ENCODE peak calls at places on chromosomes 12 and 14, in eight cellular contexts. One of them, this sample, is unnamed.

GRCh38 chr14:56742391-56742790 is 67.9 kb downstream of the OTX2 start:
- DNase-seq in lung microvascular endothelial cell: no peak
- DNase-seq in stimulated activated CD8-positive, alpha-beta memory T cell treated with anti-CD3 and anti-CD28 coated beads, Interleukin-4, amount 100 ng/mL, for 24 hours: no peak
- DNase-seq in activated CD4-positive, CD25-positive, alpha-beta regulatory T cell: no peak
- DNase-seq in MCF 10A: no peak
- DNase-seq in AG08396: no peak
- DNase-seq in CD4-positive, CD25-positive, alpha-beta regulatory T cell: no peak
- DNase-seq in GM12865: no peak
- DNase-seq in this sample: no peak

GRCh38 chr12:129901256-129901655 is 2.6 kb downstream of the TMEM132D start:
- DNase-seq in AG08396: no peak
- DNase-seq in stimulated activated CD8-positive, alpha-beta memory T cell treated with anti-CD3 and anti-CD28 coated beads, Interleukin-4, amount 100 ng/mL, for 24 hours: no peak
- DNase-seq in activated CD4-positive, CD25-positive, alpha-beta regulatory T cell: no peak
- DNase-seq in MCF 10A: peak
- DNase-seq in GM12865: no peak
- DNase-seq in lung microvascular endothelial cell: no peak
- DNase-seq in CD4-positive, CD25-positive, alpha-beta regulatory T cell: no peak
- DNase-seq in this sample: no peak

GRCh38 chr12:52003591-52003990 is 3.2 kb upstream of the TAMALIN start:
- DNase-seq in GM12865: no peak
- DNase-seq in AG08396: no peak
- DNase-seq in stimulated activated CD8-positive, alpha-beta memory T cell treated with anti-CD3 and anti-CD28 coated beads, Interleukin-4, amount 100 ng/mL, for 24 hours: no peak
- DNase-seq in MCF 10A: no peak
- DNase-seq in activated CD4-positive, CD25-positive, alpha-beta regulatory T cell: no peak
- DNase-seq in CD4-positive, CD25-positive, alpha-beta regulatory T cell: no peak
- DNase-seq in lung microvascular endothelial cell: no peak
- DNase-seq in this sample: no peak

GRCh38 chr14:76884853-76885276 is 58.7 kb downstream of the LRRC74A start:
- DNase-seq in AG08396: no peak
- DNase-seq in MCF 10A: no peak
- DNase-seq in activated CD4-positive, CD25-positive, alpha-beta regulatory T cell: no peak
- DNase-seq in GM12865: no peak
- DNase-seq in lung microvascular endothelial cell: no peak
- DNase-seq in CD4-positive, CD25-positive, alpha-beta regulatory T cell: no peak
- DNase-seq in stimulated activated CD8-positive, alpha-beta memory T cell treated with anti-CD3 and anti-CD28 coated beads, Interleukin-4, amount 100 ng/mL, for 24 hours: no peak
- DNase-seq in this sample: no peak

GRCh38 chr14:94346841-94347240 is 23.7 kb upstream of the SERPINA6 start:
- DNase-seq in GM12865: no peak
- DNase-seq in stimulated activated CD8-positive, alpha-beta memory T cell treated with anti-CD3 and anti-CD28 coated beads, Interleukin-4, amount 100 ng/mL, for 24 hours: no peak
- DNase-seq in lung microvascular endothelial cell: no peak
- DNase-seq in AG08396: no peak
- DNase-seq in activated CD4-positive, CD25-positive, alpha-beta regulatory T cell: no peak
- DNase-seq in CD4-positive, CD25-positive, alpha-beta regulatory T cell: no peak
- DNase-seq in MCF 10A: no peak
- DNase-seq in this sample: no peak

GRCh38 chr12:64221656-64222010 is 463 bp downstream of the KICS2 start:
- DNase-seq in stimulated activated CD8-positive, alpha-beta memory T cell treated with anti-CD3 and anti-CD28 coated beads, Interleukin-4, amount 100 ng/mL, for 24 hours: no peak
- DNase-seq in lung microvascular endothelial cell: peak
- DNase-seq in activated CD4-positive, CD25-positive, alpha-beta regulatory T cell: peak
- DNase-seq in GM12865: peak
- DNase-seq in CD4-positive, CD25-positive, alpha-beta regulatory T cell: peak
- DNase-seq in MCF 10A: peak
- DNase-seq in AG08396: peak
- DNase-seq in this sample: peak

GRCh38 chr14:103329421-103330347 is 4.4 kb upstream of the EIF5 start:
- DNase-seq in GM12865: no peak
- DNase-seq in stimulated activated CD8-positive, alpha-beta memory T cell treated with anti-CD3 and anti-CD28 coated beads, Interleukin-4, amount 100 ng/mL, for 24 hours: no peak
- DNase-seq in activated CD4-positive, CD25-positive, alpha-beta regulatory T cell: no peak
- DNase-seq in AG08396: no peak
- DNase-seq in lung microvascular endothelial cell: peak
- DNase-seq in CD4-positive, CD25-positive, alpha-beta regulatory T cell: no peak
- DNase-seq in MCF 10A: peak
- DNase-seq in this sample: no peak

GRCh38 chr12:89117448-89118034 is 234.8 kb downstream of the DUSP6 start:
- DNase-seq in CD4-positive, CD25-positive, alpha-beta regulatory T cell: no peak
- DNase-seq in MCF 10A: peak
- DNase-seq in stimulated activated CD8-positive, alpha-beta memory T cell treated with anti-CD3 and anti-CD28 coated beads, Interleukin-4, amount 100 ng/mL, for 24 hours: no peak
- DNase-seq in activated CD4-positive, CD25-positive, alpha-beta regulatory T cell: no peak
- DNase-seq in lung microvascular endothelial cell: peak
- DNase-seq in AG08396: no peak
- DNase-seq in GM12865: no peak
- DNase-seq in this sample: no peak

GRCh38 chr12:52125499-52125900 is 46.0 kb downstream of the SMIM41 start:
- DNase-seq in MCF 10A: no peak
- DNase-seq in AG08396: peak
- DNase-seq in GM12865: no peak
- DNase-seq in activated CD4-positive, CD25-positive, alpha-beta regulatory T cell: no peak
- DNase-seq in CD4-positive, CD25-positive, alpha-beta regulatory T cell: no peak
- DNase-seq in lung microvascular endothelial cell: no peak
- DNase-seq in stimulated activated CD8-positive, alpha-beta memory T cell treated with anti-CD3 and anti-CD28 coated beads, Interleukin-4, amount 100 ng/mL, for 24 hours: no peak
- DNase-seq in this sample: no peak

GRCh38 chr12:67833602-67834001 is 155.6 kb upstream of the IFNG-AS1 start:
- DNase-seq in lung microvascular endothelial cell: no peak
- DNase-seq in CD4-positive, CD25-positive, alpha-beta regulatory T cell: no peak
- DNase-seq in MCF 10A: no peak
- DNase-seq in stimulated activated CD8-positive, alpha-beta memory T cell treated with anti-CD3 and anti-CD28 coated beads, Interleukin-4, amount 100 ng/mL, for 24 hours: no peak
- DNase-seq in GM12865: no peak
- DNase-seq in AG08396: no peak
- DNase-seq in activated CD4-positive, CD25-positive, alpha-beta regulatory T cell: no peak
- DNase-seq in this sample: no peak

GRCh38 chr12:38638401-38638800 is 267.0 kb downstream of the CPNE8 start:
- DNase-seq in CD4-positive, CD25-positive, alpha-beta regulatory T cell: no peak
- DNase-seq in activated CD4-positive, CD25-positive, alpha-beta regulatory T cell: no peak
- DNase-seq in GM12865: no peak
- DNase-seq in AG08396: no peak
- DNase-seq in stimulated activated CD8-positive, alpha-beta memory T cell treated with anti-CD3 and anti-CD28 coated beads, Interleukin-4, amount 100 ng/mL, for 24 hours: no peak
- DNase-seq in MCF 10A: peak
- DNase-seq in lung microvascular endothelial cell: no peak
- DNase-seq in this sample: no peak

GRCh38 chr12:132672116-132672515 is 15.0 kb downstream of the POLE start:
- DNase-seq in GM12865: no peak
- DNase-seq in MCF 10A: no peak
- DNase-seq in lung microvascular endothelial cell: no peak
- DNase-seq in AG08396: no peak
- DNase-seq in CD4-positive, CD25-positive, alpha-beta regulatory T cell: peak
- DNase-seq in stimulated activated CD8-positive, alpha-beta memory T cell treated with anti-CD3 and anti-CD28 coated beads, Interleukin-4, amount 100 ng/mL, for 24 hours: no peak
- DNase-seq in activated CD4-positive, CD25-positive, alpha-beta regulatory T cell: no peak
- DNase-seq in this sample: no peak

GRCh38 chr12:94290353-94290752 is 142.0 kb downstream of the PLXNC1 start:
- DNase-seq in activated CD4-positive, CD25-positive, alpha-beta regulatory T cell: no peak
- DNase-seq in lung microvascular endothelial cell: no peak
- DNase-seq in MCF 10A: no peak
- DNase-seq in CD4-positive, CD25-positive, alpha-beta regulatory T cell: no peak
- DNase-seq in stimulated activated CD8-positive, alpha-beta memory T cell treated with anti-CD3 and anti-CD28 coated beads, Interleukin-4, amount 100 ng/mL, for 24 hours: no peak
- DNase-seq in AG08396: no peak
- DNase-seq in GM12865: no peak
- DNase-seq in this sample: no peak

GRCh38 chr12:49877066-49877465 is 26.6 kb downstream of the FAIM2 start:
- DNase-seq in MCF 10A: no peak
- DNase-seq in CD4-positive, CD25-positive, alpha-beta regulatory T cell: no peak
- DNase-seq in GM12865: no peak
- DNase-seq in AG08396: no peak
- DNase-seq in activated CD4-positive, CD25-positive, alpha-beta regulatory T cell: no peak
- DNase-seq in stimulated activated CD8-positive, alpha-beta memory T cell treated with anti-CD3 and anti-CD28 coated beads, Interleukin-4, amount 100 ng/mL, for 24 hours: no peak
- DNase-seq in lung microvascular endothelial cell: no peak
- DNase-seq in this sample: no peak

GRCh38 chr14:77565289-77566081 is 51.0 kb downstream of the SPTLC2 start:
- DNase-seq in GM12865: no peak
- DNase-seq in lung microvascular endothelial cell: no peak
- DNase-seq in activated CD4-positive, CD25-positive, alpha-beta regulatory T cell: no peak
- DNase-seq in CD4-positive, CD25-positive, alpha-beta regulatory T cell: peak
- DNase-seq in AG08396: no peak
- DNase-seq in MCF 10A: peak
- DNase-seq in stimulated activated CD8-positive, alpha-beta memory T cell treated with anti-CD3 and anti-CD28 coated beads, Interleukin-4, amount 100 ng/mL, for 24 hours: no peak
- DNase-seq in this sample: no peak

GRCh38 chr12:52434096-52434733 is at the start of gene KRT75:
- DNase-seq in MCF 10A: peak
- DNase-seq in CD4-positive, CD25-positive, alpha-beta regulatory T cell: no peak
- DNase-seq in AG08396: no peak
- DNase-seq in lung microvascular endothelial cell: no peak
- DNase-seq in GM12865: no peak
- DNase-seq in activated CD4-positive, CD25-positive, alpha-beta regulatory T cell: no peak
- DNase-seq in stimulated activated CD8-positive, alpha-beta memory T cell treated with anti-CD3 and anti-CD28 coated beads, Interleukin-4, amount 100 ng/mL, for 24 hours: no peak
- DNase-seq in this sample: no peak

GRCh38 chr12:27034607-27035293 is 12.4 kb downstream of the MED21 start:
- DNase-seq in stimulated activated CD8-positive, alpha-beta memory T cell treated with anti-CD3 and anti-CD28 coated beads, Interleukin-4, amount 100 ng/mL, for 24 hours: no peak
- DNase-seq in activated CD4-positive, CD25-positive, alpha-beta regulatory T cell: no peak
- DNase-seq in MCF 10A: no peak
- DNase-seq in lung microvascular endothelial cell: no peak
- DNase-seq in CD4-positive, CD25-positive, alpha-beta regulatory T cell: no peak
- DNase-seq in AG08396: no peak
- DNase-seq in GM12865: no peak
- DNase-seq in this sample: no peak

GRCh38 chr12:46413368-46413767 is 40.8 kb upstream of the SLC38A2 start:
- DNase-seq in stimulated activated CD8-positive, alpha-beta memory T cell treated with anti-CD3 and anti-CD28 coated beads, Interleukin-4, amount 100 ng/mL, for 24 hours: no peak
- DNase-seq in AG08396: no peak
- DNase-seq in activated CD4-positive, CD25-positive, alpha-beta regulatory T cell: no peak
- DNase-seq in GM12865: no peak
- DNase-seq in CD4-positive, CD25-positive, alpha-beta regulatory T cell: no peak
- DNase-seq in MCF 10A: no peak
- DNase-seq in lung microvascular endothelial cell: peak
- DNase-seq in this sample: no peak

GRCh38 chr12:77615331-77615730 is 215.4 kb upstream of the NAV3 start:
- DNase-seq in activated CD4-positive, CD25-positive, alpha-beta regulatory T cell: no peak
- DNase-seq in MCF 10A: peak
- DNase-seq in AG08396: no peak
- DNase-seq in stimulated activated CD8-positive, alpha-beta memory T cell treated with anti-CD3 and anti-CD28 coated beads, Interleukin-4, amount 100 ng/mL, for 24 hours: no peak
- DNase-seq in CD4-positive, CD25-positive, alpha-beta regulatory T cell: no peak
- DNase-seq in lung microvascular endothelial cell: peak
- DNase-seq in GM12865: no peak
- DNase-seq in this sample: peak

GRCh38 chr14:92540472-92541048 is 27.0 kb downstream of the RIN3 start:
- DNase-seq in GM12865: peak
- DNase-seq in lung microvascular endothelial cell: peak
- DNase-seq in CD4-positive, CD25-positive, alpha-beta regulatory T cell: no peak
- DNase-seq in AG08396: peak
- DNase-seq in MCF 10A: peak
- DNase-seq in activated CD4-positive, CD25-positive, alpha-beta regulatory T cell: no peak
- DNase-seq in stimulated activated CD8-positive, alpha-beta memory T cell treated with anti-CD3 and anti-CD28 coated beads, Interleukin-4, amount 100 ng/mL, for 24 hours: no peak
- DNase-seq in this sample: no peak

GRCh38 chr12:7645395-7646177 is 20.1 kb downstream of the APOBEC1 start:
- DNase-seq in MCF 10A: peak
- DNase-seq in CD4-positive, CD25-positive, alpha-beta regulatory T cell: peak
- DNase-seq in stimulated activated CD8-positive, alpha-beta memory T cell treated with anti-CD3 and anti-CD28 coated beads, Interleukin-4, amount 100 ng/mL, for 24 hours: peak
- DNase-seq in GM12865: peak
- DNase-seq in AG08396: peak
- DNase-seq in activated CD4-positive, CD25-positive, alpha-beta regulatory T cell: no peak
- DNase-seq in lung microvascular endothelial cell: peak
- DNase-seq in this sample: peak

GRCh38 chr14:95530461-95531170 is 4.2 kb upstream of the GLRX5 start:
- DNase-seq in MCF 10A: no peak
- DNase-seq in lung microvascular endothelial cell: no peak
- DNase-seq in activated CD4-positive, CD25-positive, alpha-beta regulatory T cell: no peak
- DNase-seq in AG08396: no peak
- DNase-seq in stimulated activated CD8-positive, alpha-beta memory T cell treated with anti-CD3 and anti-CD28 coated beads, Interleukin-4, amount 100 ng/mL, for 24 hours: no peak
- DNase-seq in CD4-positive, CD25-positive, alpha-beta regulatory T cell: no peak
- DNase-seq in GM12865: no peak
- DNase-seq in this sample: no peak

GRCh38 chr12:109047081-109047805 is 5.1 kb upstream of the USP30 start:
- DNase-seq in CD4-positive, CD25-positive, alpha-beta regulatory T cell: no peak
- DNase-seq in GM12865: no peak
- DNase-seq in activated CD4-positive, CD25-positive, alpha-beta regulatory T cell: no peak
- DNase-seq in stimulated activated CD8-positive, alpha-beta memory T cell treated with anti-CD3 and anti-CD28 coated beads, Interleukin-4, amount 100 ng/mL, for 24 hours: no peak
- DNase-seq in lung microvascular endothelial cell: no peak
- DNase-seq in AG08396: peak
- DNase-seq in MCF 10A: no peak
- DNase-seq in this sample: no peak

GRCh38 chr14:87896393-87897380 is 96.3 kb downstream of the GALC start:
- DNase-seq in activated CD4-positive, CD25-positive, alpha-beta regulatory T cell: no peak
- DNase-seq in lung microvascular endothelial cell: peak
- DNase-seq in stimulated activated CD8-positive, alpha-beta memory T cell treated with anti-CD3 and anti-CD28 coated beads, Interleukin-4, amount 100 ng/mL, for 24 hours: no peak
- DNase-seq in AG08396: peak
- DNase-seq in CD4-positive, CD25-positive, alpha-beta regulatory T cell: peak
- DNase-seq in GM12865: peak
- DNase-seq in MCF 10A: peak
- DNase-seq in this sample: peak

GRCh38 chr12:6338955-6339761 is 2.7 kb downstream of the TNFRSF1A start:
- DNase-seq in stimulated activated CD8-positive, alpha-beta memory T cell treated with anti-CD3 and anti-CD28 coated beads, Interleukin-4, amount 100 ng/mL, for 24 hours: no peak
- DNase-seq in AG08396: no peak
- DNase-seq in GM12865: no peak
- DNase-seq in MCF 10A: no peak
- DNase-seq in lung microvascular endothelial cell: no peak
- DNase-seq in CD4-positive, CD25-positive, alpha-beta regulatory T cell: no peak
- DNase-seq in activated CD4-positive, CD25-positive, alpha-beta regulatory T cell: no peak
- DNase-seq in this sample: peak

GRCh38 chr12:110345176-110345651 is 58.3 kb downstream of the ANAPC7 start:
- DNase-seq in activated CD4-positive, CD25-positive, alpha-beta regulatory T cell: no peak
- DNase-seq in stimulated activated CD8-positive, alpha-beta memory T cell treated with anti-CD3 and anti-CD28 coated beads, Interleukin-4, amount 100 ng/mL, for 24 hours: no peak
- DNase-seq in CD4-positive, CD25-positive, alpha-beta regulatory T cell: no peak
- DNase-seq in MCF 10A: no peak
- DNase-seq in lung microvascular endothelial cell: no peak
- DNase-seq in AG08396: no peak
- DNase-seq in GM12865: no peak
- DNase-seq in this sample: no peak

GRCh38 chr12:108515916-108516315 is 839 bp downstream of the FICD start:
- DNase-seq in AG08396: no peak
- DNase-seq in lung microvascular endothelial cell: peak
- DNase-seq in stimulated activated CD8-positive, alpha-beta memory T cell treated with anti-CD3 and anti-CD28 coated beads, Interleukin-4, amount 100 ng/mL, for 24 hours: no peak
- DNase-seq in MCF 10A: peak
- DNase-seq in GM12865: peak
- DNase-seq in activated CD4-positive, CD25-positive, alpha-beta regulatory T cell: no peak
- DNase-seq in CD4-positive, CD25-positive, alpha-beta regulatory T cell: no peak
- DNase-seq in this sample: peak

GRCh38 chr14:23877111-23877510 is 76.5 kb upstream of the DHRS4 start:
- DNase-seq in GM12865: peak
- DNase-seq in stimulated activated CD8-positive, alpha-beta memory T cell treated with anti-CD3 and anti-CD28 coated beads, Interleukin-4, amount 100 ng/mL, for 24 hours: no peak
- DNase-seq in activated CD4-positive, CD25-positive, alpha-beta regulatory T cell: no peak
- DNase-seq in AG08396: no peak
- DNase-seq in CD4-positive, CD25-positive, alpha-beta regulatory T cell: no peak
- DNase-seq in lung microvascular endothelial cell: no peak
- DNase-seq in MCF 10A: no peak
- DNase-seq in this sample: no peak

GRCh38 chr12:24860546-24860945 is 88.4 kb downstream of the BCAT1 start:
- DNase-seq in stimulated activated CD8-positive, alpha-beta memory T cell treated with anti-CD3 and anti-CD28 coated beads, Interleukin-4, amount 100 ng/mL, for 24 hours: no peak
- DNase-seq in lung microvascular endothelial cell: no peak
- DNase-seq in GM12865: no peak
- DNase-seq in activated CD4-positive, CD25-positive, alpha-beta regulatory T cell: no peak
- DNase-seq in AG08396: no peak
- DNase-seq in CD4-positive, CD25-positive, alpha-beta regulatory T cell: no peak
- DNase-seq in MCF 10A: no peak
- DNase-seq in this sample: no peak

This sample was measured in NAMALWA.